ENCODE peak calls at places on chromosomes 12 and 14, in six cellular contexts. G is upper lobe of left lung, P is A549, J is K562, L is GM12878, O is HepG2. X is an unnamed sample.

GRCh38 chr12:130880411-130880885 is 8.6 kb downstream of the RAN start:
- ATAC-seq in P (peak), L (peak), J (peak), G (no peak), O (peak), X (no peak)

GRCh38 chr12:111406474-111407370 is 999 bp downstream of the SH2B3 start:
- ATAC-seq in L (peak), J (no peak), G (no peak), P (no peak), O (no peak), X (no peak)

GRCh38 chr14:97575677-97576076 is 778.5 kb downstream of the VRK1 start:
- ATAC-seq in O (no peak), J (no peak), P (no peak), L (no peak), G (no peak), X (no peak)

GRCh38 chr14:78092040-78092439 is 78.1 kb upstream of the NRXN3 start:
- ATAC-seq in G (no peak), L (no peak), O (no peak), P (no peak), J (no peak), X (no peak)

GRCh38 chr14:60350366-60350720 is 101.3 kb downstream of the PPM1A start:
- ATAC-seq in L (no peak), P (peak), J (peak), G (no peak), O (no peak), X (peak)

GRCh38 chr14:24881496-24881895 is 168.5 kb downstream of the STXBP6 start:
- ATAC-seq in L (no peak), O (no peak), J (no peak), P (no peak), G (no peak), X (no peak)

GRCh38 chr14:101632520-101632919 is 71.2 kb downstream of the DIO3 start:
- ATAC-seq in L (no peak), P (no peak), J (no peak), G (no peak), O (no peak), X (no peak)

GRCh38 chr12:55681142-55682077 is 26.3 kb downstream of the ITGA7 start:
- ATAC-seq in G (peak), J (peak), P (peak), L (peak), O (peak), X (peak)

GRCh38 chr12:28459481-28459880 is 269.2 kb downstream of the CCDC91 start:
- ATAC-seq in G (no peak), P (no peak), O (no peak), L (no peak), J (no peak), X (no peak)

GRCh38 chr12:14803830-14804160 is 325 bp downstream of the C12orf60 start:
- ATAC-seq in P (peak), G (peak), O (peak), J (peak), L (peak), X (peak)

GRCh38 chr14:89011727-89012271 is 187.3 kb downstream of the TTC8 start:
- ATAC-seq in L (no peak), G (no peak), P (peak), J (peak), O (peak), X (no peak)

GRCh38 chr12:7346571-7347225 is 42.8 kb downstream of the ACSM4 start:
- ATAC-seq in G (no peak), L (no peak), O (no peak), P (no peak), J (no peak), X (no peak)

GRCh38 chr12:21257172-21257571 is 77.5 kb downstream of the SLCO1A2 start:
- ATAC-seq in G (no peak), L (no peak), O (no peak), P (no peak), J (no peak), X (no peak)

GRCh38 chr14:69398818-69399210 is 322 bp downstream of the SLC39A9 start:
- ATAC-seq in O (no peak), J (peak), L (peak), P (peak), G (no peak), X (peak)

GRCh38 chr12:12864243-12864642 is 27.1 kb upstream of the GPRC5A start:
- ATAC-seq in O (no peak), P (no peak), G (no peak), J (no peak), L (no peak), X (no peak)

GRCh38 chr14:65312859-65313258 is 99.7 kb upstream of the FUT8 start:
- ATAC-seq in L (no peak), J (no peak), P (no peak), O (no peak), G (no peak), X (no peak)

GRCh38 chr14:74686324-74686723 is 26.6 kb downstream of the AREL1 start:
- ATAC-seq in J (peak), L (no peak), P (no peak), O (no peak), G (no peak), X (no peak)

GRCh38 chr14:32524609-32525391 is 195.7 kb downstream of the AKAP6 start:
- ATAC-seq in O (no peak), L (no peak), P (no peak), J (no peak), G (no peak), X (no peak)

GRCh38 chr14:48035836-48036235 is 360.4 kb upstream of the MDGA2 start:
- ATAC-seq in O (no peak), P (no peak), L (no peak), G (peak), J (no peak), X (no peak)

GRCh38 chr12:122051231-122051876 is 27.2 kb upstream of the MLXIP start:
- ATAC-seq in J (no peak), P (peak), O (peak), G (peak), L (no peak), X (peak)

GRCh38 chr14:98578204-98578603 is 693.8 kb downstream of the BCL11B start:
- ATAC-seq in L (no peak), J (no peak), G (no peak), P (no peak), O (no peak), X (no peak)

GRCh38 chr12:109930028-109930800 is 30.1 kb downstream of the TCHP start:
- ATAC-seq in O (no peak), G (no peak), P (no peak), L (no peak), J (no peak), X (no peak)

GRCh38 chr14:67456732-67457131 is 31.8 kb downstream of the TMEM229B start:
- ATAC-seq in L (no peak), O (no peak), G (no peak), P (no peak), J (no peak), X (no peak)

GRCh38 chr12:119652665-119653064 is 15.3 kb upstream of the PRKAB1 start:
- ATAC-seq in G (no peak), J (no peak), L (no peak), P (no peak), O (no peak), X (no peak)

GRCh38 chr12:6265038-6265405 is 45.5 kb upstream of the PLEKHG6 start:
- ATAC-seq in G (no peak), J (no peak), O (no peak), P (no peak), L (no peak), X (no peak)

GRCh38 chr12:20432290-20432689 is 64.0 kb downstream of the PDE3A start:
- ATAC-seq in P (no peak), G (no peak), L (no peak), O (no peak), J (no peak), X (no peak)

GRCh38 chr14:76811561-76811960 is 1.1 kb downstream of the ANGEL1 start:
- ATAC-seq in L (no peak), G (no peak), O (no peak), J (peak), P (no peak), X (no peak)

GRCh38 chr14:76810525-76810924 is 2.2 kb downstream of the ANGEL1 start:
- ATAC-seq in G (no peak), L (no peak), J (peak), P (no peak), O (no peak), X (no peak)

GRCh38 chr14:76812093-76812421 is 625 bp downstream of the ANGEL1 start:
- ATAC-seq in O (peak), L (peak), J (peak), P (peak), G (no peak), X (peak)

GRCh38 chr14:76810953-76811400 is 1.7 kb downstream of the ANGEL1 start:
- ATAC-seq in L (peak), O (peak), J (peak), P (peak), G (no peak), X (no peak)

GRCh38 chr14:76812422-76813383 is at the start of gene ANGEL1:
- ATAC-seq in P (peak), L (peak), O (peak), G (peak), J (peak), X (peak)
- TF ChIP-seq POLR2A in P (peak), L (peak), O (peak), G (peak), J (peak), X (peak)

GRCh38 chr12:97837401-97837800 is 374.8 kb downstream of the RMST start:
- ATAC-seq in P (no peak), L (no peak), O (no peak), J (no peak), G (peak), X (peak)

DNA sequence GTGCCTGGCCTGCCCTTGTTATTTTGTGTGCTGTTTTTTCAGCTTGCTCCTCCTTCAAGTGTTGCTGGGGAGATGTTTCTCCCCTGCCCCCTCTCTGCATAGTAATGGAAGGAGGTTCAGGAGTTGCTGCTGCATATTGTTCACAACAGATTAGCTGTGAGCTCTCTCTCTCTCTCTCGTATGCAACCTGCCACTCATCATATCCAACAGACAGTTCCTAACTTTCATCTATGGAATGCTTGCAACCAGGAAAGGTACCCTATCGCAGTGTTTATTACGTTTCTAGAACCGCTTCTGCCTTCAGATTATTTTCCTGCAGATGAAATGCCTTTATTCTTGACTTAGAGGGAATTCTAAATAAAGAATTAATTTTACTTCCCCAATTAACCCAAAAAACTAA is 372.9 kb downstream of the RMST start:
- ATAC-seq in L (no peak), G (no peak), J (no peak), O (no peak), P (no peak), X (no peak)
- TF ChIP-seq EP300 in L (no peak), G (no peak), J (no peak), O (no peak), P (no peak), X (no peak)

GRCh38 chr14:90397401-90398314 is 829 bp downstream of the CALM1 start:
- ATAC-seq in P (peak), G (peak), L (peak), O (peak), J (peak), X (peak)
- TF ChIP-seq POLR2A in P (peak), G (no peak), L (peak), O (peak), J (no peak), X (peak)

DNA sequence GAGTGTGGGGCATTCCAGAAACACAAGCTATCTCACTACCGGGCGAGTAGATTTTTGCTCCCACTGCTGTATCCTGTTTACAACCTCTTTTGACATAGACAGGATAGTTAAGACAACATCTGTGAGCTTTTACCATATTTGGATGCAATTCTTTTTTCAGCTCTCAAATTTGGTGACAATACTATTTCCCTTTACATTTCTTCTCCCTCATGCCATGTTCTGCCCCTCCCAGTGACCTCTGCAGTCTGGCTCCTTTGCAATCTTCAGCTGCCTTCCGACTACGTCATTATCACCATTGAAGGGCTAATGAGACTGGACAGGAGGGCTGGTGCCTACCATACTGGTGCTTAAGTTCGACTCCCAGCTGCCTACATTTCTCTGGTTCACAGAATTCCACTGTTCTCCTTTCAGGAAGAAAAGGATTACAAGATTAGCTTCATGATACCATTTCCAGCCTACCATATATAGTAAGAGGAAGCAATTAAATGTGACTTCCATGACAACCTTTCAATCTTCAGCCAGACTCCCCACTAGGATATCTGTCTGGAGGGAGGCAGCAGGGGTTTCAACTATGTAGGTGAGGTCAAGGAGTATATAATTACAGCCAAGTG is 251.6 kb downstream of the PHLDA1 start:
- ATAC-seq in O (no peak), G (no peak), J (no peak), L (no peak), P (no peak), X (no peak)
- TF ChIP-seq EP300 in O (no peak), G (no peak), J (no peak), L (no peak), P (no peak), X (no peak)

GRCh38 chr12:31644536-31644935 is 15.0 kb upstream of the ETFBKMT start:
- ATAC-seq in J (no peak), G (no peak), P (peak), O (no peak), L (no peak), X (no peak)
- TF ChIP-seq POLR2A in J (no peak), G (no peak), P (no peak), O (no peak), L (no peak), X (no peak)

GRCh38 chr14:64198486-64198885 is 95.7 kb downstream of the ESR2 start:
- ATAC-seq in L (no peak), J (no peak), G (no peak), O (no peak), P (no peak), X (no peak)

GRCh38 chr14:64196026-64196425 is 98.1 kb downstream of the ESR2 start:
- ATAC-seq in L (no peak), O (no peak), J (peak), G (no peak), P (no peak), X (no peak)

GRCh38 chr14:64198021-64198420 is 96.2 kb downstream of the ESR2 start:
- ATAC-seq in P (no peak), O (no peak), G (no peak), L (no peak), J (no peak), X (no peak)

GRCh38 chr14:64195194-64195593 is 99.0 kb downstream of the ESR2 start:
- ATAC-seq in G (no peak), O (no peak), J (no peak), L (peak), P (no peak), X (no peak)

GRCh38 chr14:64196668-64197411 is 97.3 kb downstream of the ESR2 start:
- ATAC-seq in P (no peak), O (no peak), L (peak), J (peak), G (peak), X (peak)
- TF ChIP-seq EP300 in P (no peak), O (no peak), L (peak), J (no peak), G (no peak), X (no peak)

DNA sequence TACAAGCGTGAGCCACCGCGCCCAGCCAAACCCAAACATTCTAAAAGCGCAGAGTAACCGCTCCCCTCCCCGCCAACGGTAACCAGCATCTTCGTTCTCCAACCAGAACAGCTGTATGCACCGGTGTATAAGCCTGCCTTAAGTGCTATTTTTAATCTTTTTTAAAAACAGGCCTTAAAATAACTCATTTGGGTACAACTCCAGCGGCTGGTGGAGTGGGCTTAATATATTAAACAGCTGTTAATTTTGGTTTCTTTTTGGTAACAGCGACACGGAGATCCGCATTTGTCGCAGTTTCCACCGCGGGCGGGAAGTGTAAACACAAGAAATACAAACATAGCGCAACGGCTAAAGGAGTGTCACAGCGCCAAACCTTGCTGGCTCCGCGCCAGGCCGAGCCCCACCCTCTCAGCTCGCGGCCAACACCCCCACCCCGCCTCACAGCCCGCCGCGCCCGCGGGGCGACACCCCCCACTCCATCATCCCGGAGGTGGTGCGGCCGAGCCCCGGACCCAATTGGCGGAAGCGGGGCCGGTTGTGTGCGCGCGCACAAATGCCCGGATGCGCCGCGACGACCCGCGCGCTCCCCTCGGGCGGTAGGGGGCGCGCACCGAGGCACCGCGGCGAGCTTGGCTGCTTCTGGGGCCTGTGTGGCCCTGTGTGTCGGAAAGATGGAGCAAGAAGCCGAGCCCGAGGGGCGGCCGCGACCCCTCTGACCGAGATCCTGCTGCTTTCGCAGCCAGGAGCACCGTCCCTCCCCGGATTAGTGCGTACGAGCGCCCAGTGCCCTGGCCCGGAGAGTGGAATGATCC is at the start of gene MDM2:
- ATAC-seq in P (peak), G (peak), J (peak), L (peak), O (peak), X (peak)
- TF ChIP-seq POLR2A in P (peak), G (peak), J (peak), L (peak), O (peak), X (peak)

GRCh38 chr12:84789184-84789583 is 123.4 kb downstream of the SLC6A15 start:
- ATAC-seq in G (no peak), P (no peak), J (no peak), L (no peak), O (no peak), X (no peak)
- TF ChIP-seq EP300 in G (no peak), P (no peak), J (no peak), L (no peak), O (no peak), X (no peak)

DNA sequence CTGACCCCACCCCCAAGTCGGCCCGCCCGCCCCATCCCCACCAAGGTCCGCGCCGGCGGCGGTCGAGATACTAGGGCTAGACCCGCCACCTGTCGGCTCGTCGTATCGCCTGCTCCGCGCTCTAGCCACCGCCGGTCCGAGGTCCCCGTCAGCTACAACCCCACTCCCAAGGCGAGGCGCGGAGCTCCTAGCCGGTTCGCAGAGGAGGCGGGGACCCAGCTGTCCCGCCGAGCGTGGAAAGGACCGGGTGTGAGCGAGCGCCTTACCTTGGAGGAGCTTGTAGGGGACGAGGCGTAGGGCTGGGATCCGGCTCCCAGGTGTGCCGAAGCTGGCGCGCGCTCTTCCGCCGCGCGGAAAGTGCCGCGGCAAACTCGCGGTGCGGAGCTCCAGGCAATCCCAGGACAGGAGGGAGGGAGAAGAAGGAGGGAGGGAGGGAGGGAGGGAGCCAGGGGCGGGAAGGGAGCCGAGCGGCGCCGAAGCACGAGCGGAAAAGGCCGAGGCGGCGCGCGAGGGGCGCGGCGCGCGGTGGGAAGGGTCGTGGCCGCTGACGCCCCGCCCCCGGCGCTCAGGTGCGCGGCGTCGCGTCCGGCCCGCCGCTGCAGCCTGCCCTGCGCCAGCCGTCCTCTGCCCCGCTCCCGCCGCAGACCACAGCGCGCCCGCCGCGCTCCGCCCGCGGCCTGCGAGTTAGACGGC is at the start of gene PAWR:
- ATAC-seq in G (peak), O (peak), L (peak), J (no peak), P (peak), X (peak)
- TF ChIP-seq POLR2A in G (peak), O (peak), L (peak), J (no peak), P (peak), X (peak)

DNA sequence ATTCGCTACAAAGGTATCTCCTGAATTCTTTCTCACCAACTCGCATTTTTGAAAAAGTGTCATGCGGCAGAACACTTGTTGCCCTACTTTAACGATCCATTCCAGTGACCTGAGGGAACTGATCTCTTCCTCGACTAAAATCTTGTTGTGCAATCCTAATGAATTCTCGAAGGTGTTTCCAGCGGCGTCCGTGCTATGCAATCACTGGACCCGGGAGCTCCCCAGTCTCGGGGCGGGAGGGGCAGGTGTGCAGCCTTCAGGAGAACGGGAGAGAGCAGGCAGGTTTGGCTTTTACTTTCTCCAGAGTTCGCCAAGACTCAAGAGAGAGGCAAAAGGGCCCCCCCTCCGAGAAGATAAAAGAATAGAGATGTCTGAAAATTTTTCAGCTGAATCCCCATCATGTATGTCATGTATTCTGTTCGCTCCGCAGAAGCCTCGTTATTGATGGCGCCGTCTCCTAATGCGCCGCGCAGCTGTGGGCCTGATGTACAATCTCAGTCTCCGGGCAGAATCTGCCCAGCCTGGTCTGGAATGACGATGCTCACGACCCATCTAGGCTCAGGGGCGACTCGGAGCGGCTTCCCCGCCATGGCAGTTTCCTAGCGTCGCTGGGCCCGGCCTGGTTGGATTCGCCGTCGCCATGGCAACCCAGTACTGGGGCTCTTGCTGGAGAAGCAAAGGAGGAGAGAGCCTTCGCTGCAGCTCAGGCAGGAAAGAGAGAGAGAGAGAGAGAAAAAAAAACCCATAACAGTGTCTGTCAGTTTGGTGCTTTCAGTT is 38.3 kb downstream of the PLXNC1 start:
- ATAC-seq in L (no peak), J (no peak), G (no peak), P (no peak), O (no peak), X (no peak)
- TF ChIP-seq EP300 in L (no peak), J (no peak), G (no peak), P (no peak), O (no peak), X (no peak)